ENCODE peak calls at places on chromosomes 7 and 10, in five cellular contexts. Z, Q, A, K and U are unnamed samples.

GRCh38 chr7:30563326-30563942 is 31.2 kb upstream of the GARS1 start:
- DNase-seq in Z (no peak), Q (peak), A (no peak), K (no peak), U (no peak)

GRCh38 chr7:79282882-79283602 is 170.4 kb downstream of the MAGI2 start:
- DNase-seq in Z (peak), Q (peak), A (no peak), K (no peak), U (peak)

GRCh38 chr7:112135815-112136706 is 70.1 kb downstream of the DOCK4 start:
- DNase-seq in Z (no peak), Q (peak), A (no peak), K (no peak), U (no peak)

GRCh38 chr10:91691981-91692380 is 59.1 kb upstream of the PPP1R3C start:
- DNase-seq in Z (peak), Q (no peak), A (no peak), K (no peak), U (no peak)

GRCh38 chr10:100886946-100887345 is 25.8 kb upstream of the SLF2 start:
- DNase-seq in Z (peak), Q (peak), A (no peak), K (no peak), U (no peak)

GRCh38 chr7:157426463-157427301 is 89.9 kb downstream of the DNAJB6 start:
- DNase-seq in Z (no peak), Q (no peak), A (no peak), K (no peak), U (no peak)

GRCh38 chr7:141562972-141563371 is 11.8 kb downstream of the AGK start:
- DNase-seq in Z (no peak), Q (no peak), A (no peak), K (no peak), U (no peak)

GRCh38 chr10:132873395-132873794 is 69.0 kb downstream of the CFAP46 start:
- DNase-seq in Z (no peak), Q (no peak), A (no peak), K (no peak), U (no peak)

GRCh38 chr10:36393800-36394199 is 731.6 kb upstream of the ANKRD30A start:
- DNase-seq in Z (peak), Q (peak), A (no peak), K (no peak), U (no peak)

GRCh38 chr10:131885391-131886165 is 15.2 kb upstream of the PPP2R2D start:
- DNase-seq in Z (peak), Q (peak), A (peak), K (peak), U (no peak)

GRCh38 chr10:670038-670437 is 19.4 kb downstream of the DIP2C start:
- DNase-seq in Z (no peak), Q (no peak), A (peak), K (no peak), U (no peak)

GRCh38 chr10:4775808-4776207 is 50.2 kb upstream of the AKR1E2 start:
- DNase-seq in Z (no peak), Q (peak), A (no peak), K (no peak), U (peak)

GRCh38 chr7:116492654-116493109 is 6.9 kb upstream of the CAV2 start:
- DNase-seq in Z (peak), Q (no peak), A (no peak), K (no peak), U (no peak)

GRCh38 chr7:116494472-116494871 is 5.1 kb upstream of the CAV2 start:
- DNase-seq in Z (no peak), Q (no peak), A (no peak), K (no peak), U (no peak)

GRCh38 chr7:116497708-116498107 is 1.8 kb upstream of the CAV2 start:
- DNase-seq in Z (peak), Q (no peak), A (no peak), K (no peak), U (no peak)

GRCh38 chr7:116496653-116497052 is 2.9 kb upstream of the CAV2 start:
- DNase-seq in Z (no peak), Q (no peak), A (no peak), K (no peak), U (no peak)

GRCh38 chr7:116495737-116496136 is 3.8 kb upstream of the CAV2 start:
- DNase-seq in Z (no peak), Q (peak), A (no peak), K (no peak), U (no peak)
- TF ChIP-seq CTCF in Z (no peak), Q (no peak), A (no peak), K (no peak), U (no peak)

GRCh38 chr10:71750124-71750841 is 23.0 kb downstream of the VSIR start:
- DNase-seq in Z (no peak), Q (no peak), A (no peak), K (no peak), U (no peak)
- H3K4me3 ChIP-seq in Z (no peak), Q (no peak), A (no peak), K (no peak), U (no peak)

DNA sequence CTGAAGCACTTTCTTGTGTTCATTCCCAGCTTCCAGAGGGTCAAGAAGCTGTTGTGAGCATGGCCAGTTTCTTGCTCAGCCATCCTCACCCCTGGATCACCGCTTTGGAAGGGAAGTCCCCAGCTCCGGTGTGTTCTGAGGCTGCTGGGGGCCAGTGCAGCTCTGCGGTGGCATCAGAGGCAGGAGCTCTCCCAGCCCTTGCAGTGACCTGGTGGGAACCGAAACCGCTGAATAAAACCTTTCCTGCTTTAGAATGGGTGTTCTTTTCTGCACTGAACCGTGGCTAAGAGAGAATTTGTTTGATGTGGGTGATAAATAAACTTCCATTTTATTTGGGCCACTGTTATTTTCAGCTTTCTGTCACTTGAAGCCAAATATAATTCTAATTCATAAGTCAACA is 450.9 kb upstream of the VSTM2A start:
- DNase-seq in Z (no peak), Q (no peak), A (no peak), K (no peak), U (no peak)
- TF ChIP-seq CTCF in Z (no peak), Q (no peak), A (no peak), K (no peak), U (no peak)

DNA sequence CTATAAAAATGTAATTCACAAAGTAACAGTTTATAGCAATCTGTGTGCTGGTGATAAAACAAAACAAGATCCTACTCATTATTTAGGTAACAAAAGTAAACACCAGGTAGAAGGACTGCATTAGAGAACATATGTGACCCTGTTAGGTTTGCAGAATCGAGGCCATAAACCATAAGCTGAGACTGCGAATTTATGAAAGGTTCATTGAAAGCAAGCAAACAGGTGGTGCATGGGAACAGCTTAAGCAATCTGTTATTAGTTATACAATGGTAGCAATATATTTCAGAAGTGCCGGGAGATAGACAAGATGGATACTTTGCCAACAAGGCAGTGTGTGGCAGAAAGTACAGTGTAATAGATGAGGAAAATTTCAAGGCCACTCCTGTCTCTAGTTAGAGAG is 23.5 kb upstream of the FAM133B start:
- DNase-seq in Z (no peak), Q (no peak), A (no peak), K (no peak), U (no peak)
- H3K4me3 ChIP-seq in Z (no peak), Q (no peak), A (no peak), K (no peak), U (no peak)

DNA sequence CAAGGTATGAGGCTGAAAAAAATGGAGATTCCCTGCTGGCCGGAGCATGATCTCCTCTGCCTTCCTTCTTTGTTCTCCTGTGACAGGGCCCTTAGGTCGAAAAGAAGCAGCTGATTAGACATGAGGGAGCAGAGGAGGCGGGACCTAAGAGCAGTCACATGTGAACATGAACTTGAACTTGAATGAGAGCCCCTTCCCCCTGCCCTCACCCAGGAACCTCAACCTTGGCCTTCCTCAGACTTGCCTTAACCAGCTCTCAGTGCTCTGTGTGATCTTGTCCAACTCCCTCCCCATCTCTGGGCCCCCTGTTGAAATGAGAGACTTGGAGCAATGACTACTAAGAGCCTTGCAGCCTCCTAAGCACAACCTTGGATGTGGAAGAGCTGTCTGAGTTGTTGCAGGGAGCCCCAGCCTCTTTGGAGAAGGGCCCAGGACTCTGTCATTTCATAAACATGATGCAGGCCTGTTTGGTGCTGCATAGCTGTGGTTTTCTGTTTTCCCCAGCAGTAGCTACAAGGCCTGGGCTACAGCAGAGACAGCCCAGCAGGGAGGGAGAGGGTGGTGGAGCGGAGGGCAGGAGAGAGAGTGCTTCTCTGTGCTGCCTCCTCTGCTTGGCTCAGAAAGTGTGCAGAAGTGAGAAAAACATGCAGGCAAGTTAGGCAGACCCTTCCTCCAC is 124.0 kb upstream of the ZMIZ1 start:
- DNase-seq in Z (peak), Q (peak), A (peak), K (no peak), U (peak)
- TF ChIP-seq CTCF in Z (no peak), Q (peak), A (no peak), K (no peak), U (peak)

GRCh38 chr10:76675561-76675950 is 962.1 kb downstream of the KCNMA1 start:
- DNase-seq in Z (no peak), Q (no peak), A (no peak), K (no peak), U (no peak)

GRCh38 chr10:76675951-76676587 is 961.5 kb downstream of the KCNMA1 start:
- DNase-seq in Z (peak), Q (peak), A (peak), K (no peak), U (peak)
- H3K4me3 ChIP-seq in Z (no peak), Q (no peak), A (no peak), K (no peak), U (no peak)

DNA sequence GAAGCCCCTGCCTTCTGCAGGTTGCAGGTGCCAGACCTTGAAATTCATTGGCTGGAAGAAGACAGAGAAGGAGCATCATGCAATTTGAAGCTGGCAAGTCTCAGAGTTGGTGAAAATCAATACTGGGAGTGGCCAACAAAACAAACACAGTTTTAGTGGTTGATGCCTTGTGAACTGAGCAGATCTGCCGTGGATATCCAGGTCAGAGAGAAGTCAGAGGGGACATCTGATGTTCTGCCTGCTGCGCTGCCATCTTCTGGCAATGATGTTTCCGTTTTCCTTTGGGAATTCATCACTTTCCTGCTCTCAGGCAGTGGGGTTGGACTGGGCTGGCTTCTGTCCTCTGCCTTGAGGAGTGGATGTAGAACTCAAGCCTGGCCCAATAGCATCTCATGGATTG is 132.0 kb downstream of the RPS24 start:
- DNase-seq in Z (no peak), Q (no peak), A (peak), K (no peak), U (no peak)
- TF ChIP-seq CTCF in Z (no peak), Q (no peak), A (no peak), K (no peak), U (no peak)

DNA sequence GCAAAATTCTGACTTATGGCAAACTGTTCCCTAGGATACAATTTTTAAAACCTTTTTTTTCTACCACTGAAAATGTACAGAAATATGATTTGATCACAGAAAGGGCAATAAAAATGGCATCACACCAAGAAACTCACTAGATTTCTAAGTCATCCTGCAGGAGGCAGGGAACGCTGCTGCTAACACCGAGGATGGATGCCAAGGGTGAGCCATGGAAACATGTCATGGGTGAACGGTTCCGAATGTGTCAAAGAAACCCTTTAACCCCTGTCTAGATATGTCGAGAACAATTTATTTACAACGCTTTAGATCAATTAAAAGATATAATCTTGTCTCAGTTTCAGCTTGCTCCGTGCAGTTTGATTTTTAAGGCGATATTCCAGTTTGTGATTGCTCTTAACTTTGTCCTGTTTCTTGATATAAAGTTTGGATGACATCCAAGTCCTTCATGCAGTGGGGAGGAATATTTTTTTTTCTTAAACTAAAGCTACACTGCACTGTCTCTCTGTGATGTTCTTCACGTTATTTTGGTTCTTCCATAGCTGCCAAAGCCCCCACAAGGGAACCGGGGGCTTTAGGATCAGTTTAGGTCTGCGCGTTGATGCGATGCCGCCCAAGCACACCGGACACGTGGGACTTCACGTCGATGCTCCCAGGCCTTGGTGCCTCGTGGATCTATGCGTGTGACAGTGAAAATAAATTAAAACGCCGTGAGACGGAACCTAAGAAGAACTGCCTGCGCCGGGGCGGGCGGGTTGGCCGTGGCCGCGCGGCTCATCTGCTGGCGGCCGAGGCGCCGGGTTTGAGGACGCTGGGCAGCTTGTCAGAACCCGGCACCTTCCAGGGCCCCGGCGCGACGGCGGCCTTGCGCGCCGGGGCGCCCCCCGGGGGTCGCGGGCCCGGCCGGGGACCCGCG is 220.2 kb downstream of the PHTF2 start:
- DNase-seq in Z (peak), Q (peak), A (peak), K (peak), U (no peak)
- H3K4me3 ChIP-seq in Z (peak), Q (peak), A (peak), K (peak), U (peak)

GRCh38 chr7:149789101-149789500 is 15.7 kb upstream of the ZNF467 start:
- DNase-seq in Z (no peak), Q (no peak), A (no peak), K (no peak), U (no peak)

GRCh38 chr7:149788300-149788851 is 15.0 kb upstream of the ZNF467 start:
- DNase-seq in Z (no peak), Q (no peak), A (no peak), K (no peak), U (no peak)

GRCh38 chr7:149790754-149791360 is 17.5 kb upstream of the ZNF467 start:
- DNase-seq in Z (no peak), Q (no peak), A (no peak), K (no peak), U (no peak)

GRCh38 chr7:149791411-149792219 is 18.2 kb upstream of the ZNF467 start:
- DNase-seq in Z (no peak), Q (no peak), A (no peak), K (no peak), U (no peak)

DNA sequence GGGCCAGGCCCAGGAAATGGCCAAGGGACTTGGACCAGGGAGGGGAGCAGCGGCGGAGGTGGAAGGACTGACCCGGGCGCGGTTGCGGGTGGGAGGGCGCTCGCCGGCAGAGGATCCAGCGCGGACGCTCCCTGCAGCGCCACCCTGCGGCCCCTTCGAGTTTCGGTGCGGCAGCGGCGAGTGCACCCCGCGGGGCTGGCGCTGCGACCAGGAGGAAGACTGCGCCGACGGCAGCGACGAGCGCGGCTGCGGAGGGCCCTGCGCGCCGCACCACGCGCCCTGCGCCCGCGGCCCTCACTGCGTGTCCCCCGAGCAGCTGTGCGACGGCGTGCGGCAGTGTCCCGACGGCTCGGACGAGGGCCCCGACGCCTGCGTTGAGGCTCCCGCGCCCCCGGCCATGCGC is 16.8 kb upstream of the ZNF467 start:
- DNase-seq in Z (no peak), Q (no peak), A (peak), K (no peak), U (no peak)
- TF ChIP-seq CTCF in Z (no peak), Q (no peak), A (no peak), K (peak), U (peak)